ENCODE peak calls at places on chromosomes 16 and 17, in four cellular contexts. One of them, this sample, is unnamed.
A peak's percentile ranks its signal among the peaks of the same experiment; 100 is the strongest.

GRCh38 chr17:41308251-41308917 is 725 bp downstream of the KRTAP16-1 start:
- DNase-seq in endothelial cell of umbilical vein: no peak
- DNase-seq in SJCRH30: peak; percentile 47
- DNase-seq in CD4-positive, alpha-beta T cell: peak; percentile 80
- DNase-seq in this sample: peak; percentile 92

GRCh38 chr16:59593256-59593655 is 859.1 kb upstream of the GOT2 start:
- DNase-seq in endothelial cell of umbilical vein: no peak
- DNase-seq in SJCRH30: no peak
- DNase-seq in CD4-positive, alpha-beta T cell: no peak
- DNase-seq in this sample: no peak

GRCh38 chr16:73371584-73372319 is 323.8 kb upstream of the ZFHX3 start:
- DNase-seq in endothelial cell of umbilical vein: no peak
- DNase-seq in SJCRH30: no peak
- DNase-seq in CD4-positive, alpha-beta T cell: no peak
- DNase-seq in this sample: no peak

GRCh38 chr17:545156-545555 is 169.5 kb downstream of the VPS53 start:
- DNase-seq in endothelial cell of umbilical vein: no peak
- DNase-seq in SJCRH30: no peak
- DNase-seq in CD4-positive, alpha-beta T cell: no peak
- DNase-seq in this sample: no peak

GRCh38 chr17:67481808-67482207 is 104.7 kb downstream of the PITPNC1 start:
- DNase-seq in endothelial cell of umbilical vein: peak; percentile 75
- DNase-seq in SJCRH30: no peak
- DNase-seq in CD4-positive, alpha-beta T cell: no peak
- DNase-seq in this sample: no peak

GRCh38 chr17:43758497-43759174 is at the start of gene SOST:
- DNase-seq in endothelial cell of umbilical vein: no peak
- DNase-seq in SJCRH30: no peak
- DNase-seq in CD4-positive, alpha-beta T cell: no peak
- DNase-seq in this sample: no peak

GRCh38 chr17:67223924-67224323 is 21.1 kb downstream of the HELZ start:
- DNase-seq in endothelial cell of umbilical vein: no peak
- DNase-seq in SJCRH30: peak; percentile 47
- DNase-seq in CD4-positive, alpha-beta T cell: no peak
- DNase-seq in this sample: no peak

GRCh38 chr17:8160741-8161221 is 2.0 kb downstream of the VAMP2 start:
- DNase-seq in endothelial cell of umbilical vein: no peak
- DNase-seq in SJCRH30: no peak
- DNase-seq in CD4-positive, alpha-beta T cell: no peak
- DNase-seq in this sample: no peak

GRCh38 chr17:57745242-57745641 is at the start of gene CCDC182:
- DNase-seq in endothelial cell of umbilical vein: no peak
- DNase-seq in SJCRH30: no peak
- DNase-seq in CD4-positive, alpha-beta T cell: no peak
- DNase-seq in this sample: no peak

GRCh38 chr17:32161506-32162365 is 19.4 kb downstream of the RHOT1 start:
- DNase-seq in endothelial cell of umbilical vein: peak; percentile 34
- DNase-seq in SJCRH30: peak; percentile 44
- DNase-seq in CD4-positive, alpha-beta T cell: no peak
- DNase-seq in this sample: no peak
- H3K27ac ChIP-seq in endothelial cell of umbilical vein: peak overlapping the region; percentile 23
- H3K27ac ChIP-seq in SJCRH30: peak overlapping the region; percentile 28
- H3K27ac ChIP-seq in CD4-positive, alpha-beta T cell: no peak overlapping the region
- H3K27ac ChIP-seq in this sample: no peak overlapping the region

GRCh38 chr16:3086596-3087242 is 12.4 kb downstream of the ZSCAN10 start:
- DNase-seq in endothelial cell of umbilical vein: peak; percentile 66
- DNase-seq in SJCRH30: no peak
- DNase-seq in CD4-positive, alpha-beta T cell: no peak
- DNase-seq in this sample: no peak
- H3K27ac ChIP-seq in endothelial cell of umbilical vein: peak overlapping the region; percentile 73
- H3K27ac ChIP-seq in SJCRH30: no peak overlapping the region
- H3K27ac ChIP-seq in CD4-positive, alpha-beta T cell: no peak overlapping the region
- H3K27ac ChIP-seq in this sample: peak overlapping the region; percentile 10

GRCh38 chr17:47852113-47852949 is 1.4 kb upstream of the SP6 start:
- DNase-seq in endothelial cell of umbilical vein: no peak
- DNase-seq in SJCRH30: no peak
- DNase-seq in CD4-positive, alpha-beta T cell: no peak
- DNase-seq in this sample: no peak
- H3K27ac ChIP-seq in endothelial cell of umbilical vein: no peak overlapping the region
- H3K27ac ChIP-seq in SJCRH30: no peak overlapping the region
- H3K27ac ChIP-seq in CD4-positive, alpha-beta T cell: no peak overlapping the region
- H3K27ac ChIP-seq in this sample: no peak overlapping the region

DNA sequence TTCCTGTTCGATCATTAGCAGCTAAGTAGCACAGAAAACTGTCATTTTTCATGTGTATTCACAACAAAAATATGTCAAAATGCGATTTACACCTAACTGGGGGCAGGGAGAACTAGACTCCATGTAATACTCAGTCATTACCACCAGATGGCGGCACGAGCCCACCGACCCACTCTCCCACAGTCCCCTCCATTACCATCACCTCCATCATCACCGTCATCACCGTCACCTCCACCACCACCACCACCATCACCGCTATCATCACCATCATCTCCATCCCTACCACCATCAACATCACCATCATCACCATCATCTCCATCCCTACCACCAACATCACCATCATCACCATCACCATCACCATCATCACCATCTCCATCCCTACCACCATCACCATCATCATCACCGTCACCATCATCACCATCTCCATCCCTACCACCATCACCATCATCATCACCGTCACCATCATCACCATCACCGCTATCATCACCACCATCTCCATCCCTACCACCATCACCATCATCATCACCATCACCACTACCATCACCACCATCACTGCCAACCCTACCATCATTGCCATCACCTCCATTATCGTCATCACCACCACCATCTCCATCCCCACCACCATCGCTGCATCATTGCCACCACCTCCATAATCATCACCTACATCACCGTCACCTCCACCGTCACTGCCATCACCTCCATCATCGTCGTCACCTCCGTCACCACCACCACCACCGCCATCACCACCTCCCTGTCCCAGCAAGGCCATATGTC is 14.4 kb downstream of the NDUFAF8 start:
- DNase-seq in endothelial cell of umbilical vein: peak; percentile 43
- DNase-seq in SJCRH30: peak; percentile 88
- DNase-seq in CD4-positive, alpha-beta T cell: peak; percentile 50
- DNase-seq in this sample: peak; percentile 55
- H3K27ac ChIP-seq in endothelial cell of umbilical vein: no peak overlapping the region
- H3K27ac ChIP-seq in SJCRH30: no peak overlapping the region
- H3K27ac ChIP-seq in CD4-positive, alpha-beta T cell: no peak overlapping the region
- H3K27ac ChIP-seq in this sample: no peak overlapping the region

This sample was measured in CD4-positive, alpha-beta memory T cell.